ENCODE peak calls at places on chromosomes 1 and 21, in four cellular contexts. T is KG1, V is HEK293T, Y is heart left ventricle. Z is an unnamed sample.
A peak's percentile ranks its signal among the peaks of the same experiment; 100 is the strongest.

GRCh38 chr1:243497939-243498681 is 242.3 kb downstream of the SDCCAG8 start:
- DNase-seq in Y (no peak), T (no peak), V (no peak), Z (no peak)

GRCh38 chr1:224302947-224303346 is 27.0 kb downstream of the NVL start:
- DNase-seq in V (no peak), T (no peak), Y (no peak), Z (no peak)

GRCh38 chr1:155125511-155125945 is 2.1 kb upstream of the EFNA1 start:
- DNase-seq in Y (no peak), T (no peak), V (no peak), Z (peak; percentile 37)

GRCh38 chr1:230169454-230170152 is 102.6 kb downstream of the GALNT2 start:
- DNase-seq in T (no peak), V (no peak), Y (peak; percentile 19), Z (no peak)

GRCh38 chr1:171188388-171189266 is 3.5 kb downstream of the FMO2 start:
- DNase-seq in T (peak; percentile 3), Y (peak; percentile 63), V (peak; percentile 77), Z (peak; percentile 78)

GRCh38 chr1:208194944-208195343 is 49.2 kb downstream of the PLXNA2 start:
- DNase-seq in V (no peak), Y (no peak), T (no peak), Z (no peak)

GRCh38 chr1:43531906-43532584 is 1.4 kb downstream of the PTPRF start:
- DNase-seq in T (no peak), V (no peak), Y (no peak), Z (peak; percentile 47)

GRCh38 chr1:93839756-93840155 is 39.2 kb downstream of the DNTTIP2 start:
- DNase-seq in Y (no peak), T (no peak), V (no peak), Z (no peak)

GRCh38 chr1:61318319-61319125 is 236.2 kb downstream of the NFIA start:
- DNase-seq in T (no peak), V (peak; percentile 68), Y (no peak), Z (no peak)

GRCh38 chr1:65114312-65114711 is 33.7 kb upstream of the AK4 start:
- DNase-seq in T (no peak), V (peak; percentile 69), Y (peak; percentile 40), Z (no peak)

GRCh38 chr1:20109223-20109856 is 10.0 kb downstream of the PLA2G2D start:
- DNase-seq in V (no peak), Y (no peak), T (no peak), Z (no peak)

GRCh38 chr1:198936371-198937083 is 297.7 kb downstream of the PTPRC start:
- DNase-seq in T (no peak), Y (no peak), V (no peak), Z (peak; percentile 47)

GRCh38 chr1:19080715-19081114 is 124.2 kb upstream of the IFFO2 start:
- DNase-seq in Y (no peak), T (no peak), V (no peak), Z (no peak)

GRCh38 chr1:39017266-39017665 is 8.9 kb upstream of the NDUFS5 start:
- DNase-seq in V (no peak), T (no peak), Y (no peak), Z (no peak)

GRCh38 chr1:96722161-96722908 is 751 bp downstream of the PTBP2 start:
- DNase-seq in Y (peak; percentile 78), V (peak; percentile 69), T (peak; percentile 35), Z (peak; percentile 28)

GRCh38 chr1:29832936-29833335 is 596.6 kb downstream of the PTPRU start:
- DNase-seq in V (no peak), Y (no peak), T (no peak), Z (no peak)

GRCh38 chr21:38930065-38930464 is 124.3 kb downstream of the ETS2 start:
- DNase-seq in V (no peak), Y (no peak), T (no peak), Z (no peak)

GRCh38 chr21:38223893-38224540 is 32.8 kb upstream of the KCNJ15 start:
- DNase-seq in V (no peak), T (peak; percentile 3), Y (no peak), Z (no peak)

GRCh38 chr21:45050786-45051489 is 23.4 kb upstream of the ADARB1 start:
- DNase-seq in Y (no peak), V (no peak), T (no peak), Z (no peak)

GRCh38 chr1:89986020-89986419 is 8.9 kb upstream of the ZNF326 start:
- DNase-seq in T (no peak), V (no peak), Y (no peak), Z (no peak)

GRCh38 chr21:45482899-45483821 is 59.1 kb downstream of the SLC19A1 start:
- DNase-seq in T (no peak), Y (no peak), V (no peak), Z (no peak)

Z was measured in T47D.